ENCODE peak calls at places on chromosomes 12 and 14, in five cellular contexts. L is GM23338, Q is OCI-LY7, S is HCT116, F is MM.1S. J is an unnamed sample.

GRCh38 chr14:68199465-68200145 is 380.0 kb downstream of the RAD51B start:
- DNase-seq in F (no peak), Q (no peak), L (peak), S (no peak), J (peak)

GRCh38 chr12:108305520-108305919 is 33.6 kb downstream of the CMKLR1 start:
- DNase-seq in S (no peak), L (no peak), Q (no peak), F (no peak), J (no peak)

GRCh38 chr14:90545966-90546751 is 149.3 kb downstream of the CALM1 start:
- DNase-seq in S (no peak), Q (no peak), L (no peak), F (no peak), J (no peak)

GRCh38 chr12:111276189-111276588 is 92.7 kb downstream of the PHETA1 start:
- DNase-seq in F (no peak), Q (no peak), L (no peak), S (no peak), J (no peak)

GRCh38 chr14:87896393-87897380 is 96.3 kb downstream of the GALC start:
- DNase-seq in Q (peak), L (peak), F (peak), S (peak), J (peak)

GRCh38 chr14:73833530-73834257 is 17.9 kb upstream of the PTGR2 start:
- DNase-seq in F (no peak), L (peak), S (no peak), Q (no peak), J (peak)

GRCh38 chr14:26896447-26896846 is 298.6 kb upstream of the NOVA1 start:
- DNase-seq in F (no peak), L (no peak), S (no peak), Q (no peak), J (no peak)

GRCh38 chr12:47941475-47942326 is 21.7 kb upstream of the TMEM106C start:
- DNase-seq in S (no peak), L (peak), F (no peak), Q (no peak), J (no peak)

GRCh38 chr14:105840266-105841021 is 314.1 kb downstream of the TMEM121 start:
- DNase-seq in Q (peak), S (no peak), F (no peak), L (no peak), J (no peak)

GRCh38 chr14:99728981-99729451 is 44.9 kb downstream of the CYP46A1 start:
- DNase-seq in F (no peak), L (no peak), S (no peak), Q (no peak), J (peak)

GRCh38 chr14:68468437-68469207 is 324.2 kb downstream of the ZFP36L1 start:
- DNase-seq in L (no peak), F (no peak), Q (no peak), S (no peak), J (no peak)

GRCh38 chr12:1778911-1779310 is 41.5 kb upstream of the LRTM2 start:
- DNase-seq in F (no peak), L (no peak), S (no peak), Q (no peak), J (no peak)

DNA sequence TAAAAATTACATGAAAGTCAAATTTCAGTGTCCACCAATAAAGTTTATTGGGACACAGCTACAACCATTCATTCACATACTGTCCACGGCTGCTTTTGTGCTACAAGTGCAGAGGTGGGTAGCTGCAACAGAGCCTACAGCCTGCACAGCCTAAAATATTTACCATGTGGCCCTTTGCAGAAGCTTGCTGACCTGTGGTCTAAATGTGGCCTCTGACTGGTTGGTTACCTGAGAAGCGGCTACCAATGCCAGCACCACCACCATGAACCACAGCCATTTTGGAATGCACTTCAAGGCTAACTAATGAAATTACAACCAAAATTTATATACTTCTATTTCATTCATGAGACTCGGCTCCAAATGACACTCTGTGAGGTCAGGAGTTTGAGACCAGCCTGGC is 58.6 kb downstream of the NT5DC3 start:
- DNase-seq in F (no peak), Q (no peak), L (no peak), S (no peak), J (no peak)
- H3K4me3 ChIP-seq in F (no peak), Q (no peak), L (no peak), S (no peak), J (no peak)

DNA sequence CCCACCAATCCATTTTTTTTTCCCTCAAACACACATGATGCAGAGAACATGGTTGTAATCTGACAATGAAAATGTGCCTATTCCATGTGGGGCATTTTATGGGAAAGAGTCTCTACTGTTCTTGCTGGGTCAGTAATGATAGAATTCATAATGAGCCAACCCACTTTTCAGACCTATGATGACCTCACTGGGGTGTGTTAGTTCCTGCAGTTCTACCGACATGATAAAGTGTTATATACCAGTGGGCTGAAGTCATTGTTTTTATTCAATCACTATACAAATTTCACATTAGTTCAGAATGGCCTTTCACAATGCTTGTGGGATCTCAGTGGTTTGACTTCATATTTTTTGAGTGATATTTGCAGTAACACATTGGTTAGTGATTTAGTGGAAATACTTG is 47.5 kb downstream of the PPFIBP1 start:
- DNase-seq in F (no peak), L (no peak), Q (no peak), S (no peak), J (no peak)
- TF ChIP-seq EZH2phosphoT487 in F (no peak), L (no peak), Q (no peak), S (no peak), J (no peak)

DNA sequence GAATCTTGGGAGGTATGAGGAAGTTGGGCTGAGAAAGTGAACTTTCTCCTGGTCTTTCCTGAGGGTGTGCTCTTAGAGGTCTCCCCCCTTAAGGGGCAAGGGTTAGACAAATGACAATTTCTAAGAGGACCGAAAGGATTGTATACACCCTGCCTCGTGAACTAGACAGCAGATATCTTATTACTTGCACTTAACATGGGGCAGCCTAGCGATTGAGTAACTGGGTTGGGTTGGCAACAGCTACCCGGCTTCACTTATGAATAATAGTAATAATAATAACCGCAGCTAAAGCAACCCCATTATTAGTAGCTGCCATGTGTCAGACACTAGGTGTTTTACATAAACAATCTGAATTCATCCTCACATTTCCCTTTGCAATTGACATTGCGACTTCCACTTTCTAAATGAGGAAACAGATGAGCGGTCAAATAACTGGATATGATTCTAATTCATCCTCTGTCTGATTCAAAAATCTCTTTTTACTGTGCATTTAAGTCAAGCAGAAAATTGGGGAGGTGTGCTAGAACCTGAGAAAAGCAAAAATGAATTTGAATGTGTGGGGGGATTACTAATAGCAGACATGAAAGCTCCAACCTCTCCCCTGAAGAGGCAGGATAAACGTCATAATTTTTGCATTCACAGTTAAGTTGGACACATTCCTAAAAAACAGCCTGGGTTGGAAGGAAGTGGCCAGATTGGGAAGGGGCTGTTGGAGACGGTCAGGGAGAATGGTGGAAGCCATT is 12.9 kb downstream of the EMP1 start:
- DNase-seq in L (no peak), S (no peak), F (no peak), Q (no peak), J (no peak)
- H3K4me3 ChIP-seq in L (no peak), S (no peak), F (no peak), Q (no peak), J (no peak)

GRCh38 chr12:91100901-91101300 is 10.4 kb downstream of the LUM start:
- DNase-seq in L (no peak), F (no peak), Q (no peak), S (no peak), J (no peak)
- TF ChIP-seq EZH2phosphoT487 in L (no peak), F (no peak), Q (no peak), S (no peak), J (no peak)

GRCh38 chr12:123491481-123491880 is 33.5 kb downstream of the SNRNP35 start:
- DNase-seq in F (no peak), L (no peak), S (no peak), Q (no peak), J (no peak)
- H3K4me3 ChIP-seq in F (no peak), L (no peak), S (no peak), Q (no peak), J (no peak)

GRCh38 chr12:118581396-118581795 is 205.0 kb downstream of the SUDS3 start:
- DNase-seq in L (no peak), F (no peak), S (no peak), Q (no peak), J (no peak)

GRCh38 chr12:118586433-118586832 is 210.1 kb downstream of the SUDS3 start:
- DNase-seq in S (no peak), L (no peak), F (no peak), Q (no peak), J (no peak)

DNA sequence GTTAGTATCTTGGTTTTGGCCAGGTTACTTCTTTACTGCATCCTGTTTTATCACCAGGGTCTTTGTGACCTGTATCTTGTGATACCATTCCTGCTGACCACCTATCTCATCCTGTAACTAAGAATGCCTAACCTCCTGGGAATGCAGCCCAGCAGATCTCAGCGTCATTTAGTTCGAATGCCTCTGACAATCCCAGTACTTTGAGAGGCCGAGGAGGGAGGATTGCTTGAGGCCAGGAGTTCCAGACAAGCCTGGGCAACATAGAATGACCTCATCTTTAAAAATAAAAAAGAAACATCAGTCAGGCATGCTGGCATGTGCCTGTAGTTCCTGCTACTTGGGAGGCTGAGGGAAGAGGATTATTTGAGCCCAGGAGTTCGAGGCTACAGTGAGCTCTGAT is 206.5 kb downstream of the SUDS3 start:
- DNase-seq in S (no peak), F (no peak), L (no peak), Q (no peak), J (no peak)
- TF ChIP-seq EZH2phosphoT487 in S (no peak), F (no peak), L (no peak), Q (no peak), J (no peak)